ENCODE peak calls at places on chromosomes 12 and 14, in four cellular contexts. X, I, K and L are unnamed samples. For H3K27me3, the result is how much of the 10 kb centered on the place peaks cover.

GRCh38 chr14:19947413-19948090 is 16.8 kb downstream of the OR4K1 start:
- DNase-seq in X (no peak), I (no peak), K (no peak), L (no peak)

GRCh38 chr12:50734409-50735263 is 29.3 kb upstream of the ATF1 start:
- DNase-seq in X (no peak), I (no peak), K (no peak), L (no peak)

GRCh38 chr12:73106296-73106695 is 834.1 kb downstream of the TRHDE start:
- DNase-seq in X (no peak), I (no peak), K (no peak), L (no peak)

GRCh38 chr12:53034459-53034858 is 15.4 kb upstream of the TNS2 start:
- DNase-seq in X (no peak), I (no peak), K (no peak), L (no peak)

GRCh38 chr14:95895720-95896119 is 19.1 kb downstream of the TUNAR start:
- DNase-seq in X (no peak), I (no peak), K (no peak), L (no peak)

GRCh38 chr14:72538387-72538786 is 355.5 kb downstream of the DPF3 start:
- DNase-seq in X (no peak), I (no peak), K (no peak), L (no peak)

GRCh38 chr12:82366182-82366581 is 7.9 kb downstream of the METTL25 start:
- DNase-seq in X (no peak), I (no peak), K (no peak), L (no peak)

GRCh38 chr12:132291402-132292175 is 37.8 kb downstream of the GALNT9 start:
- DNase-seq in X (no peak), I (no peak), K (no peak), L (no peak)

GRCh38 chr14:22070119-22070982 is 396.7 kb upstream of the OR4E1 start:
- DNase-seq in X (peak), I (peak), K (peak), L (no peak)

GRCh38 chr12:31650927-31651326 is 8.6 kb upstream of the ETFBKMT start:
- DNase-seq in X (no peak), I (no peak), K (no peak), L (no peak)

GRCh38 chr12:90410962-90411361 is 544.0 kb downstream of the CCER1 start:
- DNase-seq in X (no peak), I (no peak), K (no peak), L (no peak)

GRCh38 chr12:47876404-47876960 is 28.3 kb downstream of the VDR start:
- DNase-seq in X (no peak), I (no peak), K (no peak), L (no peak)

GRCh38 chr12:57157588-57158173 is 10.3 kb upstream of the LRP1-AS start:
- DNase-seq in X (no peak), I (no peak), K (no peak), L (no peak)

GRCh38 chr12:778615-779014 is 26.2 kb downstream of the WNK1 start:
- DNase-seq in X (no peak), I (no peak), K (no peak), L (no peak)

GRCh38 chr14:100305446-100306255 is 593 bp downstream of the SLC25A29 start:
- DNase-seq in X (peak), I (peak), K (peak), L (peak)

GRCh38 chr14:66842911-66843572 is 335.1 kb downstream of the GPHN start:
- DNase-seq in X (no peak), I (no peak), K (no peak), L (no peak)

GRCh38 chr12:131919051-131919347 is 10.1 kb upstream of the PUS1 start:
- DNase-seq in X (no peak), I (no peak), K (no peak), L (no peak)

GRCh38 chr14:40623641-40624040 is 983.0 kb upstream of the LRFN5 start:
- DNase-seq in X (no peak), I (no peak), K (no peak), L (no peak)

GRCh38 chr12:89225401-89225800 is 126.9 kb downstream of the DUSP6 start:
- DNase-seq in X (no peak), I (peak), K (peak), L (no peak)

GRCh38 chr14:89425931-89426330 is 8.9 kb upstream of the FOXN3 start:
- DNase-seq in X (no peak), I (no peak), K (no peak), L (peak)

GRCh38 chr14:34103176-34103575 is 152.3 kb upstream of the EGLN3 start:
- DNase-seq in X (no peak), I (no peak), K (no peak), L (no peak)

GRCh38 chr12:4506870-4507269 is 31.8 kb upstream of the RAD51AP1 start:
- DNase-seq in X (no peak), I (no peak), K (no peak), L (no peak)

GRCh38 chr12:48956279-48957140 is 777 bp downstream of the ARF3 start:
- DNase-seq in X (peak), I (no peak), K (no peak), L (peak)

GRCh38 chr12:57779736-57780135 is 2.9 kb upstream of the TSFM start:
- DNase-seq in X (no peak), I (no peak), K (no peak), L (no peak)

GRCh38 chr12:131094831-131095805 is 141.4 kb downstream of the ADGRD1 start:
- DNase-seq in X (no peak), I (no peak), K (no peak), L (no peak)

GRCh38 chr14:46036099-46036498 is 615.5 kb downstream of the RPL10L start:
- DNase-seq in X (no peak), I (no peak), K (no peak), L (no peak)

GRCh38 chr12:96465896-96466295 is 23.5 kb upstream of the CFAP54 start:
- DNase-seq in X (no peak), I (no peak), K (no peak), L (no peak)

GRCh38 chr14:54617467-54617866 is 50.5 kb downstream of the SAMD4A start:
- DNase-seq in X (no peak), I (no peak), K (no peak), L (no peak)

GRCh38 chr14:51394391-51394790 is 154.3 kb downstream of the TMX1 start:
- DNase-seq in X (no peak), I (no peak), K (no peak), L (no peak)

GRCh38 chr14:21168055-21168454 is 12.2 kb upstream of the OR5AU1 start:
- DNase-seq in X (no peak), I (no peak), K (no peak), L (no peak)

GRCh38 chr12:107521826-107522355 is 163.7 kb upstream of the PWP1 start:
- DNase-seq in X (no peak), I (no peak), K (no peak), L (no peak)

GRCh38 chr14:79417961-79418360 is 793.3 kb downstream of the DIO2 start:
- DNase-seq in X (no peak), I (no peak), K (no peak), L (no peak)

GRCh38 chr14:102209224-102209966 is 69.7 kb downstream of the WDR20 start:
- DNase-seq in X (no peak), I (no peak), K (no peak), L (peak)

GRCh38 chr12:578743-579449 is 84.3 kb downstream of the NINJ2 start:
- DNase-seq in X (no peak), I (no peak), K (no peak), L (no peak)

GRCh38 chr12:77325505-77325904 is 260.1 kb upstream of the E2F7 start:
- DNase-seq in X (peak), I (no peak), K (no peak), L (no peak)

GRCh38 chr12:31584782-31585181 is 6.2 kb downstream of the DENND5B start:
- DNase-seq in X (no peak), I (no peak), K (no peak), L (no peak)

GRCh38 chr12:116924558-116925453 is 14.1 kb downstream of the FBXW8 start:
- DNase-seq in X (no peak), I (peak), K (peak), L (no peak)

DNA sequence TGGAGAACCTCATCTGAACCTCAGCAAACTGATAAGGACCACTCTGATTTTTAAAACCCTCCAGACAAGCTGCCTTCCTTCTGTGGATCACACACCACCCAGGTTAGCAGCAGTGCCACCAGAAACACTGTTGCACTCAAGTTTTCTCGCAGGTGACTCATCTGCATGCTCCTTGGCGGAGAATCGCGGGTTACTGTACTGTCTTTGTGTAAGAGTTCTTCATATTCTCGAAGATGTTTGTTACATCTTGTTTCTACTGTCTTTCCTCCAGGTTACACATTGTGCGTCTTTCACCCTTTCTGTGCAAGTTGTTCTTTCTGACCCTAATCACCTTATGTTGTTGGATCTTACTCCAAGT is 331.2 kb downstream of the CACNA1C start:
- DNase-seq in X (no peak), I (no peak), K (no peak), L (no peak)
- H3K27ac ChIP-seq in X (peak), I (no peak), K (no peak), L (no peak)

DNA sequence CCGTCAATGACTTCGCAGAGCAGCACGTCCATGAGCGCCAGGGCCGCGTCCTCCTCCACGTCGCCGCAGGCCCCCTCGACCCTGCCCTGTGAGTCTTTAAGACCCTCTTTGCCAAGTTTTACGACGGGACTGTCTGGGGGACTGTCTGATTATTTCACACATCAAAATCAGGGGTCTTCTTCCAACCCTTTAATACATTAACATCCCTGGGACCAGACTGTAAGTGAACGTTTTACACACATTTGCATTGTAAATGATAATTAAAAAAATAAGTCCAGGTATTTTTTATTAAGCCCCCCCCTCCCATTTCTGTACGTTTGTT is 1.9 kb downstream of the FOXG1 start:
- DNase-seq in X (no peak), I (no peak), K (no peak), L (no peak)
- H3K27me3 ChIP-seq in X (half or more), I (half or more), K (under half), L (half or more)

DNA sequence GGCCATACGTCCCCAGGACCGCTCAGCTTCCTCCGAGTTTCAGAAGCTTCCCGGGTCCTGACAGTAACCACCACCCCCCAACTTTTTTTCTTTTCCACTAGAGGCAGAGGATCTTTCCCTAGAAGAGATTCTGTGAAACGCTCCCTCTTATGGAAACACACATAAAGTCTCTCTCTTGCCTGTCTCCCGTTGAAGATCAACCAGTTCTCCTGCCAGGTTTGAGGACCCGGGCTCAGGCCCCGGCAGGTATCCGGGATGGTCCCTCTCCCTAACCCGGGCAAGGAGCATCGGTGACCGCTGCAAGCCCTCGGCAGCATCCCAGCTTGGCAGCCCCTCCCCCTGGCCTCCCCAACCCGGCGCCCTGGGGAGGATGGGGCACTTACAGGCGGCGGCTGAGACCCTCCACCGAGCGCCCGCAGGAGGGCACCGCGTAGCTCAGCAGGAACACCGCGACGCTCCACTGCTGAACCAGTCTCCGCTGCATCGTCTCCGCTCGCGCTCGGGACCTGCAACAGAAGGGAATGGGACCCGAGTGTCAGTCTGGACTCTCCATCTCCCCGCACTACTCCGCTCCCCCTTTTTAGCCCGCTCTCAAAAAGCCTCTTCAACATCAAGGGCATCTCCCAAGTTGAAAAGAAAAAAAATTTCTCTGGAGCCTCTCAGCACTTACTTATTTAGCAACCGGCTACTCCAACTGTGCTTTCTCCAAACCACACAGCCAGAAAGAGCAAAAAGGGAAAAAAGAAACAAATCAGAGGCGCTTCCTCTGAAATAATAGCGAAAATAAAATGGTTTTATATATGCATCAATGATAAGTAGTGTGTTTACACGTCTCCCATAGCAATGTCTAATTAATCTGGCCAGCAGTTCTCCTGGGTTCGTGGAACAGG is 3.3 kb downstream of the PTHLH start:
- DNase-seq in X (peak), I (no peak), K (no peak), L (no peak)
- H3K27ac ChIP-seq in X (no peak), I (no peak), K (no peak), L (peak)

DNA sequence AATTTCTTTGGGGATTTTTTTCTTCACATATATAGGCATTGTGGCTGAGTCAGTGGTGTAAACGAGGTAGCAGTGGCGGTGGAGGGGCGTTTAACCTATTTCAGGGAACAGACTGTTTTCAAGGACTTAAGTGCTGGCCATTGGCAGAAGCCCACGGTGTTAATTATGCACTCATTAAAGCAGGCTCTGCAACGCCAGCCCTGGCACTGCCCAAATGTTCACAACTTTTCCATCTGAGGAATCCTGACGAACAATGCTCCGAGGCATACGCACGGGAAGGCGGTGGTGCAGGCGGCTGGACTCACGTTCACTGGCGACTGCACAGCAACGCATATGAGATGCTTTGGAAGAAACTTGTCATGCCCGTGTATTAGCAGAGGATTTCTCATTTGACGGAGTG is 70.7 kb upstream of the SLC24A4 start:
- DNase-seq in X (no peak), I (no peak), K (no peak), L (no peak)
- H3K27me3 ChIP-seq in X (under half), I (under half), K (under half), L (under half)

DNA sequence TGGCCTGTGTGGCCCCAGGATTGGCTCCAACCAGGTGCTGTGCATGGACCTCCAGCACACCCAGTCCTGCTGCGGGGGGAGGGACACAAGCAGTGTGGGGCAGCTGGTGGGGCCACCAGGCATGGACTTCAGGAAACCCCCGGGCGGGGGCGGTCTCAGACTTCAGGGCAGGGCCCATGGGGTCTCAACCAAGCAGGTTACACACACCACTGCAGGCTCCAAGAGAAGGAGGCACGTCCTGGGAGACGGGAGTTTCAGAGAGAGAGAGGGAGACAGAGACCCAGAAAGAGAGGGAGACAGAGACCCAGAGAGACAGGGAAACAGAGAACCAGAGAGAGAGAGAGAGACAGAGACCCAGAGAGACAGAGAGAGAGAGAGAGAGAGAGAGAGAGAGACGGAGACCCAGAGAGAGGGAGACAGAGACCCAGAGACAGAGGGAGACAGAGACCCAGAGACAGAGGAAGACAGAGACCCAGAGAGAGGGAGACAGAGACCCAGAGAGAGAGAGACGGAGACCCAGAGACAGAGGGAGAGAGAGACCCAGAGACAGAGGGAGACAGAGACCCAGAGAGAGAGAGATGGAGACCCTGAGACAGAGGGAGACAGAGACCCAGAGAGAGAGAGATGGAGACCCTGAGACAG is 128.9 kb downstream of the NCOR2 start:
- DNase-seq in X (no peak), I (no peak), K (no peak), L (no peak)
- H3K27ac ChIP-seq in X (no peak), I (peak), K (no peak), L (peak)

GRCh38 chr14:91231446-91231845 is 13.1 kb downstream of the GPR68 start:
- DNase-seq in X (no peak), I (no peak), K (no peak), L (no peak)

GRCh38 chr14:91232052-91232451 is 12.5 kb downstream of the GPR68 start:
- DNase-seq in X (no peak), I (no peak), K (no peak), L (no peak)

GRCh38 chr14:91232631-91233030 is 11.9 kb downstream of the GPR68 start:
- DNase-seq in X (no peak), I (no peak), K (no peak), L (no peak)

GRCh38 chr14:91234791-91235114 is 9.8 kb downstream of the GPR68 start:
- DNase-seq in X (no peak), I (no peak), K (no peak), L (no peak)

DNA sequence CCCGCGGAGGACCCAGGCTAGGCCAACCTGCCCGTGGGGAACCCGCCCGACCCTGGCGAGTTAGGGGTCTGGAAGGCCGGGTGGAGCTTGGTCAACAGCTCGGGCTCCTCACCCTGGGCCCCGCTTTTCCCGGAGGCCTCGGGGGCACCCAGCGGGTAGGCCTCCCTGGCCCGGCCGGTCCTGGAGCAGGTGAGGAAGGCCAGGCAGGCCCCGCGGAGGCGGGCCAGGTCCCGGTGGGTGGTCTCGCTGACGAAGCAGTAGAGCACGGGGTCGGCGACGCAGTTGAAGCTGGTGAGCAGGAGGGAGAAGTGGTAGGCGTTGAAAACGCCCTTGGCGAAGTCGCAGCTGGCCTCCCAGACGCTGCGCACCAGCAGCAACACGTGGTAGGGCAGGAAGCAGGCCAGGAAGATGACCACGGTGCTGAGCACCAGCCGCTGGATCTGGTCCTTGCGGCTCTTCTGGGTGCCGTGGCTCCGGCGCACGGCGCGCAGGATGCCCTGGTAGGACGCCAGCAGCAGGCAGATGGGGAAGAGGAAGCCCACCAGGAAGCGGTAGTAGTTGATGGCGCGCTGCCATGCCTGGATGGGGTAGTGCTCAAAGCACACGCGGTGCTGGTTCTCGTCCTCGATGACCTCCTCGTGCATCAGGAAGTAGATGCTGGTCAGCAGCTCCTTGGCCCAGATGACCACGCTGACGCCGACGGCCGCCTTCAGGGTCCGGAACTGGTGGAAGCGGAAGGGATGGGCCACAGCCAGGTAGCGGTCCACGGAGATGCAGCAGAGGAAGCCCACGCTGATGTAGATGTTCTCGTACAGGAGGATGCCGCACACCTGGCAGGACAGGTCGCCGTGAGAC is 10.3 kb downstream of the GPR68 start:
- DNase-seq in X (peak), I (no peak), K (no peak), L (no peak)
- H3K27me3 ChIP-seq in X (under half), I (under half), K (under half), L (under half)